ENCODE peak calls at places on chromosomes 12 and 14, in eight cellular contexts. S, U, R, Q, O, L, N and M are unnamed samples.
A peak's percentile ranks its signal among the peaks of the same experiment; 100 is the strongest.

GRCh38 chr12:89469361-89469760 is 55.2 kb downstream of the GALNT4 start:
- DNase-seq in O (no peak), S (no peak), U (no peak), Q (no peak), R (no peak), N (no peak), L (no peak), M (peak; percentile 28)

GRCh38 chr12:80509781-80510556 is 65.9 kb downstream of the PTPRQ start:
- DNase-seq in S (no peak), Q (peak; percentile 20), R (no peak), N (peak; percentile 19), U (no peak), L (no peak), O (no peak), M (no peak)

GRCh38 chr14:90572461-90573150 is 175.8 kb downstream of the CALM1 start:
- DNase-seq in O (no peak), R (no peak), N (no peak), S (no peak), U (no peak), Q (no peak), L (no peak), M (no peak)

GRCh38 chr14:39015360-39015961 is 87.6 kb downstream of the SEC23A start:
- DNase-seq in Q (no peak), N (peak; percentile 5), R (peak; percentile 46), S (peak; percentile 84), U (no peak), L (no peak), O (peak; percentile 12), M (no peak)

GRCh38 chr12:39692258-39692853 is 72.8 kb upstream of the ABCD2 start:
- DNase-seq in U (no peak), Q (no peak), O (no peak), R (no peak), L (no peak), N (no peak), S (no peak), M (no peak)

GRCh38 chr12:104653730-104654328 is 197.1 kb downstream of the CHST11 start:
- DNase-seq in O (peak; percentile 16), Q (no peak), U (no peak), S (peak; percentile 13), N (no peak), L (no peak), R (no peak), M (no peak)

GRCh38 chr14:77067632-77068514 is 30.2 kb upstream of the CIPC start:
- DNase-seq in S (no peak), L (no peak), Q (peak; percentile 30), R (peak; percentile 87), U (peak; percentile 76), O (no peak), N (no peak), M (peak; percentile 48)

GRCh38 chr12:3607039-3607719 is 116.2 kb downstream of the PRMT8 start:
- DNase-seq in N (no peak), R (no peak), O (no peak), L (no peak), S (no peak), Q (no peak), U (no peak), M (no peak)

GRCh38 chr14:77498984-77499527 is 440 bp upstream of the ISM2 start:
- DNase-seq in U (no peak), O (no peak), L (no peak), S (peak; percentile 35), N (no peak), Q (no peak), R (no peak), M (peak; percentile 26)

GRCh38 chr14:89249296-89249565 is 167.8 kb downstream of the FOXN3 start:
- DNase-seq in R (no peak), S (no peak), U (no peak), O (no peak), Q (no peak), L (no peak), N (no peak), M (no peak)

GRCh38 chr14:105028251-105028927 is 7.5 kb upstream of the CDCA4 start:
- DNase-seq in L (no peak), N (no peak), R (no peak), Q (no peak), S (no peak), O (no peak), U (no peak), M (no peak)

GRCh38 chr12:45745861-45746277 is 16.4 kb downstream of the ARID2 start:
- DNase-seq in L (no peak), N (no peak), O (no peak), S (no peak), U (no peak), R (no peak), Q (no peak), M (no peak)
- TF ChIP-seq CTCF in L (no peak), N (peak; percentile 31), O (no peak), S (no peak), U (peak; percentile 42), R (peak; percentile 44), Q (peak; percentile 32), M (peak; percentile 5)

GRCh38 chr12:26721800-26722199 is 111.2 kb downstream of the ITPR2 start:
- DNase-seq in N (no peak), O (no peak), U (no peak), L (no peak), S (no peak), R (peak; percentile 5), Q (no peak), M (no peak)

GRCh38 chr12:26723379-26724308 is 109.3 kb downstream of the ITPR2 start:
- DNase-seq in L (no peak), R (no peak), N (no peak), S (no peak), O (no peak), U (no peak), Q (no peak), M (no peak)

GRCh38 chr12:26715232-26715631 is 117.8 kb downstream of the ITPR2 start:
- DNase-seq in N (no peak), R (no peak), O (no peak), S (no peak), Q (no peak), U (no peak), L (no peak), M (no peak)

GRCh38 chr12:26724309-26724702 is 108.7 kb downstream of the ITPR2 start:
- DNase-seq in L (no peak), S (no peak), O (no peak), R (no peak), N (no peak), Q (no peak), U (no peak), M (no peak)

GRCh38 chr12:26719852-26720251 is 113.1 kb downstream of the ITPR2 start:
- DNase-seq in Q (no peak), U (no peak), S (no peak), L (no peak), O (no peak), R (no peak), N (no peak), M (no peak)
- TF ChIP-seq CTCF in Q (peak; percentile 51), U (no peak), S (no peak), L (no peak), O (peak; percentile 13), R (no peak), N (no peak), M (no peak)

GRCh38 chr14:65939184-65939583 is 526.7 kb downstream of the FUT8 start:
- DNase-seq in Q (no peak), S (no peak), U (no peak), O (no peak), R (no peak), N (no peak), L (no peak), M (no peak)

GRCh38 chr14:65938738-65939137 is 526.2 kb downstream of the FUT8 start:
- DNase-seq in S (no peak), R (no peak), Q (no peak), U (no peak), L (no peak), N (no peak), O (no peak), M (no peak)

GRCh38 chr14:65941091-65941490 is 528.6 kb downstream of the FUT8 start:
- DNase-seq in Q (no peak), O (no peak), R (no peak), U (no peak), N (no peak), S (no peak), L (no peak), M (no peak)

GRCh38 chr14:65937804-65938316 is 525.3 kb downstream of the FUT8 start:
- DNase-seq in O (no peak), N (no peak), Q (no peak), R (no peak), L (no peak), U (no peak), S (no peak), M (no peak)

DNA sequence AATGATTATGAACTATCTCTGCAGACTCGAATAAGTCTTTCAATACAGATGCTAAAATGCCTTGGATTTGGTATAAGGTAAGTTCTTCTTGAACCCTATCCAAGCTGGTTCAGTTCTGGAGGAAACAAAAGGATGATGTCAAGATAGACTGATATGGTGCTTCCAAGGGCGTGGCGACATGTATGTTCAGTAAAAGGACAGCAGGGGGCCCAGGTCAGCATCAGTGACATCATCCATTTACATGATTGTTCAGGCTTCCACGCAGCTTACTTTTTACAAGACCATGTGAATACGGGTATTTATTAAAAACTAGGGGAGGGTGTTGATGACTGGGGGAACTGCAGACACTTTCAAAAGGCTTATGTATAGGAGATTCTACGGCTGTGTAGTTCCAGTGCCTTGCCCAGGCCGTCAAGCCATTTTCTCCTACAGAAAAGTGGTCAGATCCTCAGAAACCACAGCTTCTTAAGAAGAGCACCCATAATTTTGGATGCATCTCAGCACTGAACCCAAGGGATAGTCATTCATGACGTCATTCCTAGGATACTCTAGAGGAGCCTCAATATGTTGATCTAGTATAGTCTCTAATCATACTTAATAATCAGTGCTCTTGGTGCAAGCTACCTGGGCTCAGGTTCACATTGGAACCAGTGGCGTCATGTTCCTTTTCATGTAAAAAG is 527.7 kb downstream of the FUT8 start:
- DNase-seq in U (no peak), L (no peak), N (no peak), R (peak; percentile 41), O (peak; percentile 5), S (peak; percentile 35), Q (no peak), M (no peak)
- TF ChIP-seq CTCF in U (no peak), L (no peak), N (no peak), R (no peak), O (peak; percentile 64), S (peak; percentile 39), Q (no peak), M (peak; percentile 47)

DNA sequence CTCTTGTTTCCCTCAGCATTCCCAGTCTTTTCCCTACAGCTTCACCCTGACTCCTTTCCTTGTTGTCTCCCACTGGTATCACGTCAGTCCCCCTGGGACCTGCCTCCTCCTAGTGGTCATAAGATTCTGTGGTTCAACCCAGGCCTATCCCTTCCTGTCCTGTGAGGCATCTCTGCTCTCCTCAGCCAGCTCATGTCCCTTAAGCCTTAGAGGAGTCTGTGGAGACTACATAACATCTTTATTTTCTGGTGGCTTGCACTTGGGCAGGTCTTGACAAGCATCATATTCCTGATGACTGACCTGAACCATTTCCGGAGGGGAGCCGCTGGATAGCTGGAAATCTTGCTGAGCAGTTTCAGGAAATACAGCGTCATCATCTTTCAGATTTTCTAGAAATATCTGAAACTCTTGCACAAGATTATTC is 698 bp downstream of the C12orf71 start:
- DNase-seq in S (peak; percentile 10), O (no peak), Q (no peak), U (no peak), R (no peak), L (no peak), N (no peak), M (no peak)
- TF ChIP-seq CTCF in S (peak; percentile 30), O (peak; percentile 10), Q (peak; percentile 24), U (no peak), R (no peak), L (no peak), N (no peak), M (no peak)